ENCODE peak calls at places on chromosomes 4 and X, in six cellular contexts. One of them, this sample, is unnamed.

GRCh38 chrX:2397648-2398340 is 103.0 kb downstream of the DHRSX start:
- DNase-seq in NCI-H774: no peak
- DNase-seq in activated effector memory CD4-positive, alpha-beta T cell treated with Interleukin-2 at 50 U/mL for 16 hours: no peak
- DNase-seq in left colon: no peak
- DNase-seq in iris pigment epithelial cell: peak; percentile 67
- DNase-seq in thoracic aorta: no peak
- DNase-seq in this sample: no peak

GRCh38 chr4:103074598-103075434 is 1.7 kb downstream of the SLC9B2 start:
- DNase-seq in NCI-H774: no peak
- DNase-seq in activated effector memory CD4-positive, alpha-beta T cell treated with Interleukin-2 at 50 U/mL for 16 hours: no peak
- DNase-seq in left colon: no peak
- DNase-seq in iris pigment epithelial cell: peak; percentile 83
- DNase-seq in thoracic aorta: no peak
- DNase-seq in this sample: no peak

GRCh38 chr4:148056879-148057278 is 325.0 kb downstream of the ARHGAP10 start:
- DNase-seq in NCI-H774: no peak
- DNase-seq in activated effector memory CD4-positive, alpha-beta T cell treated with Interleukin-2 at 50 U/mL for 16 hours: peak; percentile 61
- DNase-seq in left colon: peak; percentile 44
- DNase-seq in iris pigment epithelial cell: peak; percentile 86
- DNase-seq in thoracic aorta: peak; percentile 6
- DNase-seq in this sample: peak; percentile 46

GRCh38 chr4:184165291-184165690 is 52.4 kb downstream of the ENPP6 start:
- DNase-seq in NCI-H774: no peak
- DNase-seq in activated effector memory CD4-positive, alpha-beta T cell treated with Interleukin-2 at 50 U/mL for 16 hours: no peak
- DNase-seq in left colon: no peak
- DNase-seq in iris pigment epithelial cell: peak; percentile 61
- DNase-seq in thoracic aorta: no peak
- DNase-seq in this sample: no peak

GRCh38 chr4:186132577-186133277 is 28.2 kb downstream of the FAM149A start:
- DNase-seq in NCI-H774: no peak
- DNase-seq in activated effector memory CD4-positive, alpha-beta T cell treated with Interleukin-2 at 50 U/mL for 16 hours: no peak
- DNase-seq in left colon: no peak
- DNase-seq in iris pigment epithelial cell: peak; percentile 63
- DNase-seq in thoracic aorta: no peak
- DNase-seq in this sample: peak; percentile 43

GRCh38 chr4:151801547-151802516 is 41.0 kb upstream of the GATB start:
- DNase-seq in NCI-H774: no peak
- DNase-seq in activated effector memory CD4-positive, alpha-beta T cell treated with Interleukin-2 at 50 U/mL for 16 hours: peak; percentile 32
- DNase-seq in left colon: no peak
- DNase-seq in iris pigment epithelial cell: peak; percentile 48
- DNase-seq in thoracic aorta: no peak
- DNase-seq in this sample: peak; percentile 62

GRCh38 chrX:153361781-153362397 is 27.9 kb downstream of the ZNF275 start:
- DNase-seq in NCI-H774: no peak
- DNase-seq in activated effector memory CD4-positive, alpha-beta T cell treated with Interleukin-2 at 50 U/mL for 16 hours: no peak
- DNase-seq in left colon: no peak
- DNase-seq in iris pigment epithelial cell: no peak
- DNase-seq in thoracic aorta: no peak
- DNase-seq in this sample: no peak

GRCh38 chr4:151540728-151541437 is 131.9 kb downstream of the FHIP1A start:
- DNase-seq in NCI-H774: no peak
- DNase-seq in activated effector memory CD4-positive, alpha-beta T cell treated with Interleukin-2 at 50 U/mL for 16 hours: no peak
- DNase-seq in left colon: peak; percentile 69
- DNase-seq in iris pigment epithelial cell: peak; percentile 95
- DNase-seq in thoracic aorta: no peak
- DNase-seq in this sample: peak; percentile 52

GRCh38 chr4:180057891-180058643 is 2185.1 kb upstream of the TENM3 start:
- DNase-seq in NCI-H774: peak; percentile 25
- DNase-seq in activated effector memory CD4-positive, alpha-beta T cell treated with Interleukin-2 at 50 U/mL for 16 hours: no peak
- DNase-seq in left colon: peak; percentile 22
- DNase-seq in iris pigment epithelial cell: peak; percentile 27
- DNase-seq in thoracic aorta: no peak
- DNase-seq in this sample: no peak

GRCh38 chr4:35970366-35970960 is 273.9 kb downstream of the ARAP2 start:
- DNase-seq in NCI-H774: no peak
- DNase-seq in activated effector memory CD4-positive, alpha-beta T cell treated with Interleukin-2 at 50 U/mL for 16 hours: no peak
- DNase-seq in left colon: no peak
- DNase-seq in iris pigment epithelial cell: no peak
- DNase-seq in thoracic aorta: no peak
- DNase-seq in this sample: no peak

GRCh38 chr4:73222466-73223257 is 35.9 kb downstream of the ANKRD17 start:
- DNase-seq in NCI-H774: peak; percentile 90
- DNase-seq in activated effector memory CD4-positive, alpha-beta T cell treated with Interleukin-2 at 50 U/mL for 16 hours: peak; percentile 15
- DNase-seq in left colon: peak; percentile 62
- DNase-seq in iris pigment epithelial cell: peak; percentile 98
- DNase-seq in thoracic aorta: peak; percentile 11
- DNase-seq in this sample: peak; percentile 96

GRCh38 chrX:1589356-1590130 is 1.9 kb upstream of the AKAP17A start:
- DNase-seq in NCI-H774: no peak
- DNase-seq in activated effector memory CD4-positive, alpha-beta T cell treated with Interleukin-2 at 50 U/mL for 16 hours: no peak
- DNase-seq in left colon: no peak
- DNase-seq in iris pigment epithelial cell: no peak
- DNase-seq in thoracic aorta: no peak
- DNase-seq in this sample: peak; percentile 1

GRCh38 chr4:108168213-108168671 is 490 bp downstream of the LEF1 start:
- DNase-seq in NCI-H774: no peak
- DNase-seq in activated effector memory CD4-positive, alpha-beta T cell treated with Interleukin-2 at 50 U/mL for 16 hours: no peak
- DNase-seq in left colon: no peak
- DNase-seq in iris pigment epithelial cell: peak; percentile 47
- DNase-seq in thoracic aorta: no peak
- DNase-seq in this sample: no peak